ENCODE peak calls at places on chromosomes 6 and 20, in six cellular contexts. One of them, this sample, is unnamed. For H3K4me1, the result is how much of the 10 kb centered on the place peaks cover.

GRCh38 chr20:10672579-10673127 is 1.1 kb downstream of the JAG1 start:
- DNase-seq in neural progenitor cell: peak
- DNase-seq in GM23248: peak
- DNase-seq in HCT116: no peak
- DNase-seq in OCI-LY7: peak
- DNase-seq in hepatocyte: peak
- DNase-seq in this sample: peak

GRCh38 chr6:129889580-129889979 is 28.5 kb upstream of the TMEM244 start:
- DNase-seq in GM23248: peak
- DNase-seq in OCI-LY7: no peak
- DNase-seq in hepatocyte: no peak
- DNase-seq in neural progenitor cell: no peak
- DNase-seq in HCT116: no peak
- DNase-seq in this sample: no peak

GRCh38 chr6:149936743-149937142 is 5.1 kb upstream of the ULBP2 start:
- DNase-seq in GM23248: no peak
- DNase-seq in HCT116: no peak
- DNase-seq in hepatocyte: no peak
- DNase-seq in OCI-LY7: no peak
- DNase-seq in neural progenitor cell: no peak
- DNase-seq in this sample: no peak

GRCh38 chr6:21507811-21508210 is 85.7 kb upstream of the SOX4 start:
- DNase-seq in OCI-LY7: no peak
- DNase-seq in neural progenitor cell: no peak
- DNase-seq in HCT116: peak
- DNase-seq in hepatocyte: no peak
- DNase-seq in GM23248: no peak
- DNase-seq in this sample: no peak

GRCh38 chr6:108945686-108946158 is 97.5 kb downstream of the ARMC2 start:
- DNase-seq in hepatocyte: no peak
- DNase-seq in GM23248: peak
- DNase-seq in HCT116: no peak
- DNase-seq in neural progenitor cell: no peak
- DNase-seq in OCI-LY7: no peak
- DNase-seq in this sample: no peak

GRCh38 chr6:87755697-87756671 is 54.0 kb upstream of the AKIRIN2 start:
- DNase-seq in HCT116: no peak
- DNase-seq in GM23248: peak
- DNase-seq in neural progenitor cell: no peak
- DNase-seq in hepatocyte: no peak
- DNase-seq in OCI-LY7: peak
- DNase-seq in this sample: no peak

GRCh38 chr6:111874030-111874425 is 776 bp upstream of the FYN start:
- DNase-seq in hepatocyte: no peak
- DNase-seq in HCT116: no peak
- DNase-seq in GM23248: peak
- DNase-seq in OCI-LY7: peak
- DNase-seq in neural progenitor cell: no peak
- DNase-seq in this sample: no peak

GRCh38 chr20:37414636-37415035 is 68.7 kb downstream of the SRC start:
- DNase-seq in neural progenitor cell: no peak
- DNase-seq in HCT116: no peak
- DNase-seq in GM23248: no peak
- DNase-seq in OCI-LY7: no peak
- DNase-seq in hepatocyte: no peak
- DNase-seq in this sample: no peak

GRCh38 chr6:2751871-2752270 is 1.1 kb upstream of the MYLK4 start:
- DNase-seq in OCI-LY7: no peak
- DNase-seq in hepatocyte: no peak
- DNase-seq in GM23248: no peak
- DNase-seq in neural progenitor cell: no peak
- DNase-seq in HCT116: no peak
- DNase-seq in this sample: no peak

GRCh38 chr20:8291200-8291599 is 159.1 kb downstream of the PLCB1 start:
- DNase-seq in OCI-LY7: no peak
- DNase-seq in HCT116: no peak
- DNase-seq in GM23248: no peak
- DNase-seq in neural progenitor cell: no peak
- DNase-seq in hepatocyte: no peak
- DNase-seq in this sample: no peak

GRCh38 chr6:115847671-115848070 is 213.0 kb downstream of the FRK start:
- DNase-seq in neural progenitor cell: no peak
- DNase-seq in hepatocyte: no peak
- DNase-seq in OCI-LY7: no peak
- DNase-seq in HCT116: no peak
- DNase-seq in GM23248: no peak
- DNase-seq in this sample: no peak

GRCh38 chr6:133542056-133542821 is 301.1 kb downstream of the EYA4 start:
- DNase-seq in GM23248: peak
- DNase-seq in HCT116: no peak
- DNase-seq in hepatocyte: no peak
- DNase-seq in OCI-LY7: no peak
- DNase-seq in neural progenitor cell: no peak
- DNase-seq in this sample: no peak

GRCh38 chr6:170289108-170289931 is 1.6 kb downstream of the DLL1 start:
- DNase-seq in neural progenitor cell: peak
- DNase-seq in HCT116: no peak
- DNase-seq in hepatocyte: no peak
- DNase-seq in OCI-LY7: no peak
- DNase-seq in GM23248: peak
- DNase-seq in this sample: no peak
- H3K4me1 ChIP-seq in neural progenitor cell: half or more
- H3K4me1 ChIP-seq in HCT116: under half
- H3K4me1 ChIP-seq in hepatocyte: under half
- H3K4me1 ChIP-seq in OCI-LY7: under half
- H3K4me1 ChIP-seq in GM23248: under half
- H3K4me1 ChIP-seq in this sample: under half

GRCh38 chr6:126202689-126203088 is 137.2 kb upstream of the CENPW start:
- DNase-seq in neural progenitor cell: no peak
- DNase-seq in HCT116: no peak
- DNase-seq in OCI-LY7: no peak
- DNase-seq in hepatocyte: no peak
- DNase-seq in GM23248: no peak
- DNase-seq in this sample: no peak

GRCh38 chr6:126195625-126196236 is 144.2 kb upstream of the CENPW start:
- DNase-seq in GM23248: no peak
- DNase-seq in neural progenitor cell: no peak
- DNase-seq in HCT116: no peak
- DNase-seq in OCI-LY7: no peak
- DNase-seq in hepatocyte: no peak
- DNase-seq in this sample: no peak

GRCh38 chr6:126198581-126198980 is 141.3 kb upstream of the CENPW start:
- DNase-seq in OCI-LY7: no peak
- DNase-seq in hepatocyte: no peak
- DNase-seq in GM23248: no peak
- DNase-seq in HCT116: no peak
- DNase-seq in neural progenitor cell: peak
- DNase-seq in this sample: no peak

GRCh38 chr6:126204598-126204997 is 135.3 kb upstream of the CENPW start:
- DNase-seq in HCT116: no peak
- DNase-seq in GM23248: no peak
- DNase-seq in OCI-LY7: no peak
- DNase-seq in hepatocyte: no peak
- DNase-seq in neural progenitor cell: no peak
- DNase-seq in this sample: no peak

GRCh38 chr6:126199482-126199881 is 140.4 kb upstream of the CENPW start:
- DNase-seq in hepatocyte: no peak
- DNase-seq in OCI-LY7: no peak
- DNase-seq in HCT116: no peak
- DNase-seq in neural progenitor cell: no peak
- DNase-seq in GM23248: no peak
- DNase-seq in this sample: no peak
- TF ChIP-seq EZH2phosphoT487 in hepatocyte: no peak
- TF ChIP-seq EZH2phosphoT487 in OCI-LY7: no peak
- TF ChIP-seq EZH2phosphoT487 in HCT116: no peak
- TF ChIP-seq EZH2phosphoT487 in neural progenitor cell: no peak
- TF ChIP-seq EZH2phosphoT487 in GM23248: no peak
- TF ChIP-seq EZH2phosphoT487 in this sample: no peak

GRCh38 chr6:166554316-166554715 is 32.2 kb downstream of the RAMACL start:
- DNase-seq in HCT116: no peak
- DNase-seq in OCI-LY7: no peak
- DNase-seq in GM23248: no peak
- DNase-seq in hepatocyte: no peak
- DNase-seq in neural progenitor cell: peak
- DNase-seq in this sample: no peak

GRCh38 chr6:166556871-166557322 is 29.6 kb downstream of the RAMACL start:
- DNase-seq in neural progenitor cell: peak
- DNase-seq in GM23248: peak
- DNase-seq in OCI-LY7: no peak
- DNase-seq in HCT116: peak
- DNase-seq in hepatocyte: no peak
- DNase-seq in this sample: no peak

GRCh38 chr6:166558156-166559025 is 28.1 kb downstream of the RAMACL start:
- DNase-seq in GM23248: no peak
- DNase-seq in neural progenitor cell: no peak
- DNase-seq in HCT116: no peak
- DNase-seq in hepatocyte: no peak
- DNase-seq in OCI-LY7: no peak
- DNase-seq in this sample: no peak

GRCh38 chr6:166555066-166555465 is 31.4 kb downstream of the RAMACL start:
- DNase-seq in HCT116: no peak
- DNase-seq in neural progenitor cell: no peak
- DNase-seq in hepatocyte: no peak
- DNase-seq in GM23248: no peak
- DNase-seq in OCI-LY7: no peak
- DNase-seq in this sample: no peak

GRCh38 chr6:166556336-166556735 is 30.1 kb downstream of the RAMACL start:
- DNase-seq in HCT116: no peak
- DNase-seq in GM23248: peak
- DNase-seq in neural progenitor cell: no peak
- DNase-seq in OCI-LY7: no peak
- DNase-seq in hepatocyte: no peak
- DNase-seq in this sample: no peak
- H3K4me1 ChIP-seq in HCT116: under half
- H3K4me1 ChIP-seq in GM23248: under half
- H3K4me1 ChIP-seq in neural progenitor cell: under half
- H3K4me1 ChIP-seq in OCI-LY7: under half
- H3K4me1 ChIP-seq in hepatocyte: under half
- H3K4me1 ChIP-seq in this sample: under half

DNA sequence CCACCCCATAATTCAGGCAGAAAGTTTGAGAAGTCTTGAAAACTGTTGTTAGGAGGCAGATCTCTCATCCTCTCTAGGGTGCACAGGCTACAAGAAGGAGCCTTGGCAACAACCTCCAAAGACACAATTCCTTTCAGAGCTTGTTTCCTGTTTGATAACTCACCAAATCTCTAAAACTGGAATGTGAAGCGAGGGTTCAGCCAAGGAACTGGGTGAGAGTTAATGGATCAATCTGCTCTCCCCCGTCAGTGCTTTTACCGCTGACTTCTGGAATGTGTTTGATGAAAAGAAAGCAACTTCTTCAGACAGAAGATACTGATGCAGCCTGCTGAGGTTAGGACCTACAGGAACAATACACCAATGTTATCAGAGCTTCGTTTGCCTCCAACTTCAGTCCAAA is 171.8 kb upstream of the BMP2 start:
- DNase-seq in hepatocyte: no peak
- DNase-seq in GM23248: no peak
- DNase-seq in neural progenitor cell: peak
- DNase-seq in HCT116: no peak
- DNase-seq in OCI-LY7: no peak
- DNase-seq in this sample: no peak
- TF ChIP-seq EZH2phosphoT487 in hepatocyte: no peak
- TF ChIP-seq EZH2phosphoT487 in GM23248: no peak
- TF ChIP-seq EZH2phosphoT487 in neural progenitor cell: no peak
- TF ChIP-seq EZH2phosphoT487 in HCT116: no peak
- TF ChIP-seq EZH2phosphoT487 in OCI-LY7: no peak
- TF ChIP-seq EZH2phosphoT487 in this sample: no peak

DNA sequence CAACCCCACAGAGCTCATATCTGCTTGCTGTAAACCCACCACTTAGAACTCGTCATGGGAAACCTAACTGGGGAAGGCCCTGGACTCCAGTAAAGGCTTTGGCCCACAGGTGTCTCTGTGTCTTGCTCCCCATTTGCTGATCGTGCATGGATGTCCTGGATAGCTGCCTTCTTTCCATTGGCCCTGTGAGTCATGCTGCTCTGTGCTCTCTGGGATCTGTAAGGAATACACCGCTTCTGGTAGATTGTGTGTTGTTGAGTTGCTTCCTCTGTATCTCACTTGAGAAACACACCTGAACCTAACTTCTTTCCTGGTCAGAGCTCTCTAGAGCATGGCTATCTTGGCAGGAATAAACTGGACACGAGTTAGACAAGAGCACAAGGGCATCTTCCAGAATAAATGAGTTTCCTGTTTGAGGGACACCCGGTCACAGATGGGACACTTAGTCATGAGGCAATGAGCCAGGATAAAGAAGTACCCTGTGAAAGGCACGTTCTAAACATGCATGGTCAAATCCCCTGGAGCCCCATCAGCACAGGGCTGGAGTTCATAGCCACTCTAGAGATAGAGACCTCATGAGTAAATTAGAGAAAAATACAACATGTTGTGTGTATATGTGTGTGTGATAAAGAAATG is 99.6 kb upstream of the TMEM170B start:
- DNase-seq in hepatocyte: no peak
- DNase-seq in OCI-LY7: no peak
- DNase-seq in neural progenitor cell: no peak
- DNase-seq in GM23248: peak
- DNase-seq in HCT116: no peak
- DNase-seq in this sample: no peak
- H3K4me1 ChIP-seq in hepatocyte: under half
- H3K4me1 ChIP-seq in OCI-LY7: under half
- H3K4me1 ChIP-seq in neural progenitor cell: under half
- H3K4me1 ChIP-seq in GM23248: under half
- H3K4me1 ChIP-seq in HCT116: under half
- H3K4me1 ChIP-seq in this sample: under half

GRCh38 chr20:46890682-46891081 is 4.0 kb upstream of the EYA2 start:
- DNase-seq in OCI-LY7: no peak
- DNase-seq in GM23248: no peak
- DNase-seq in neural progenitor cell: no peak
- DNase-seq in hepatocyte: no peak
- DNase-seq in HCT116: no peak
- DNase-seq in this sample: no peak
- TF ChIP-seq EZH2phosphoT487 in OCI-LY7: no peak
- TF ChIP-seq EZH2phosphoT487 in GM23248: no peak
- TF ChIP-seq EZH2phosphoT487 in neural progenitor cell: no peak
- TF ChIP-seq EZH2phosphoT487 in hepatocyte: no peak
- TF ChIP-seq EZH2phosphoT487 in HCT116: no peak
- TF ChIP-seq EZH2phosphoT487 in this sample: no peak

GRCh38 chr20:44643596-44644383 is 7.7 kb downstream of the ADA start:
- DNase-seq in OCI-LY7: peak
- DNase-seq in hepatocyte: peak
- DNase-seq in GM23248: peak
- DNase-seq in neural progenitor cell: peak
- DNase-seq in HCT116: no peak
- DNase-seq in this sample: peak
- H3K4me1 ChIP-seq in OCI-LY7: half or more
- H3K4me1 ChIP-seq in hepatocyte: under half
- H3K4me1 ChIP-seq in GM23248: under half
- H3K4me1 ChIP-seq in neural progenitor cell: under half
- H3K4me1 ChIP-seq in HCT116: under half
- H3K4me1 ChIP-seq in this sample: half or more

This sample was measured in MM.1S.